ENCODE peak calls at places on chromosomes 1 and 21, in ten cellular contexts. One of them, this sample, is unnamed.

GRCh38 chr1:220189750-220190347 is 82.4 kb downstream of the RAB3GAP2 start:
- DNase-seq in WTC11: no peak
- DNase-seq in Peyer's patch: no peak
- DNase-seq in GM23338: no peak
- DNase-seq in suprapubic skin: no peak
- DNase-seq in AG09309: no peak
- DNase-seq in progenitor cell of endocrine pancreas: no peak
- DNase-seq in astrocyte of the spinal cord: peak
- DNase-seq in mesothelial cell of epicardium: no peak
- DNase-seq in GM12864: no peak
- DNase-seq in this sample: no peak

GRCh38 chr1:10669570-10669969 is 126.9 kb downstream of the CASZ1 start:
- DNase-seq in WTC11: no peak
- DNase-seq in Peyer's patch: no peak
- DNase-seq in GM23338: no peak
- DNase-seq in suprapubic skin: no peak
- DNase-seq in AG09309: no peak
- DNase-seq in progenitor cell of endocrine pancreas: no peak
- DNase-seq in astrocyte of the spinal cord: no peak
- DNase-seq in mesothelial cell of epicardium: no peak
- DNase-seq in GM12864: no peak
- DNase-seq in this sample: no peak

GRCh38 chr1:19738669-19739068 is 61.0 kb downstream of the TMCO4 start:
- DNase-seq in WTC11: no peak
- DNase-seq in Peyer's patch: no peak
- DNase-seq in GM23338: no peak
- DNase-seq in suprapubic skin: no peak
- DNase-seq in AG09309: no peak
- DNase-seq in progenitor cell of endocrine pancreas: no peak
- DNase-seq in astrocyte of the spinal cord: no peak
- DNase-seq in mesothelial cell of epicardium: no peak
- DNase-seq in GM12864: no peak
- DNase-seq in this sample: no peak

GRCh38 chr1:44345187-44345775 is 9.8 kb downstream of the ERI3 start:
- DNase-seq in WTC11: no peak
- DNase-seq in Peyer's patch: no peak
- DNase-seq in GM23338: no peak
- DNase-seq in suprapubic skin: no peak
- DNase-seq in AG09309: no peak
- DNase-seq in progenitor cell of endocrine pancreas: no peak
- DNase-seq in astrocyte of the spinal cord: no peak
- DNase-seq in mesothelial cell of epicardium: no peak
- DNase-seq in GM12864: no peak
- DNase-seq in this sample: no peak

GRCh38 chr21:40331182-40331581 is 463.9 kb downstream of the PCP4 start:
- DNase-seq in WTC11: no peak
- DNase-seq in Peyer's patch: no peak
- DNase-seq in GM23338: no peak
- DNase-seq in suprapubic skin: no peak
- DNase-seq in AG09309: no peak
- DNase-seq in progenitor cell of endocrine pancreas: no peak
- DNase-seq in astrocyte of the spinal cord: no peak
- DNase-seq in mesothelial cell of epicardium: no peak
- DNase-seq in GM12864: no peak
- DNase-seq in this sample: no peak

GRCh38 chr1:22852144-22852543 is 120.5 kb downstream of the LACTBL1 start:
- DNase-seq in WTC11: no peak
- DNase-seq in Peyer's patch: no peak
- DNase-seq in GM23338: no peak
- DNase-seq in suprapubic skin: no peak
- DNase-seq in AG09309: no peak
- DNase-seq in progenitor cell of endocrine pancreas: no peak
- DNase-seq in astrocyte of the spinal cord: no peak
- DNase-seq in mesothelial cell of epicardium: no peak
- DNase-seq in GM12864: no peak
- DNase-seq in this sample: no peak

GRCh38 chr1:57590978-57591377 is 167.1 kb upstream of the DAB1 start:
- DNase-seq in WTC11: peak
- DNase-seq in Peyer's patch: no peak
- DNase-seq in GM23338: peak
- DNase-seq in suprapubic skin: no peak
- DNase-seq in AG09309: no peak
- DNase-seq in progenitor cell of endocrine pancreas: no peak
- DNase-seq in astrocyte of the spinal cord: no peak
- DNase-seq in mesothelial cell of epicardium: no peak
- DNase-seq in GM12864: no peak
- DNase-seq in this sample: no peak

GRCh38 chr1:115408489-115409002 is 70.5 kb upstream of the NGF start:
- DNase-seq in WTC11: no peak
- DNase-seq in Peyer's patch: no peak
- DNase-seq in GM23338: no peak
- DNase-seq in suprapubic skin: no peak
- DNase-seq in AG09309: no peak
- DNase-seq in progenitor cell of endocrine pancreas: no peak
- DNase-seq in astrocyte of the spinal cord: no peak
- DNase-seq in mesothelial cell of epicardium: no peak
- DNase-seq in GM12864: no peak
- DNase-seq in this sample: no peak

GRCh38 chr21:26966360-26966977 is 419 bp downstream of the ADAMTS5 start:
- DNase-seq in WTC11: no peak
- DNase-seq in Peyer's patch: no peak
- DNase-seq in GM23338: peak
- DNase-seq in suprapubic skin: peak
- DNase-seq in AG09309: no peak
- DNase-seq in progenitor cell of endocrine pancreas: no peak
- DNase-seq in astrocyte of the spinal cord: peak
- DNase-seq in mesothelial cell of epicardium: no peak
- DNase-seq in GM12864: no peak
- DNase-seq in this sample: no peak

GRCh38 chr1:199776768-199777497 is 250.6 kb upstream of the NR5A2 start:
- DNase-seq in WTC11: no peak
- DNase-seq in Peyer's patch: no peak
- DNase-seq in GM23338: peak
- DNase-seq in suprapubic skin: no peak
- DNase-seq in AG09309: no peak
- DNase-seq in progenitor cell of endocrine pancreas: no peak
- DNase-seq in astrocyte of the spinal cord: no peak
- DNase-seq in mesothelial cell of epicardium: no peak
- DNase-seq in GM12864: no peak
- DNase-seq in this sample: no peak

GRCh38 chr1:17419626-17420328 is 19.7 kb downstream of the RCC2 start:
- DNase-seq in WTC11: peak
- DNase-seq in Peyer's patch: peak
- DNase-seq in GM23338: peak
- DNase-seq in suprapubic skin: no peak
- DNase-seq in AG09309: no peak
- DNase-seq in progenitor cell of endocrine pancreas: peak
- DNase-seq in astrocyte of the spinal cord: peak
- DNase-seq in mesothelial cell of epicardium: peak
- DNase-seq in GM12864: no peak
- DNase-seq in this sample: peak

GRCh38 chr1:240107058-240107684 is 15.5 kb downstream of the FMN2 start:
- DNase-seq in WTC11: no peak
- DNase-seq in Peyer's patch: no peak
- DNase-seq in GM23338: no peak
- DNase-seq in suprapubic skin: no peak
- DNase-seq in AG09309: no peak
- DNase-seq in progenitor cell of endocrine pancreas: no peak
- DNase-seq in astrocyte of the spinal cord: peak
- DNase-seq in mesothelial cell of epicardium: no peak
- DNase-seq in GM12864: no peak
- DNase-seq in this sample: no peak

GRCh38 chr21:37412603-37413360 is 46.2 kb downstream of the DYRK1A start:
- DNase-seq in WTC11: no peak
- DNase-seq in Peyer's patch: no peak
- DNase-seq in GM23338: no peak
- DNase-seq in suprapubic skin: no peak
- DNase-seq in AG09309: peak
- DNase-seq in progenitor cell of endocrine pancreas: no peak
- DNase-seq in astrocyte of the spinal cord: peak
- DNase-seq in mesothelial cell of epicardium: no peak
- DNase-seq in GM12864: no peak
- DNase-seq in this sample: no peak

GRCh38 chr1:30164693-30165092 is 558.7 kb downstream of the MATN1 start:
- DNase-seq in WTC11: no peak
- DNase-seq in Peyer's patch: no peak
- DNase-seq in GM23338: no peak
- DNase-seq in suprapubic skin: no peak
- DNase-seq in AG09309: no peak
- DNase-seq in progenitor cell of endocrine pancreas: no peak
- DNase-seq in astrocyte of the spinal cord: no peak
- DNase-seq in mesothelial cell of epicardium: no peak
- DNase-seq in GM12864: no peak
- DNase-seq in this sample: no peak

GRCh38 chr1:109914587-109915240 is 4.1 kb downstream of the CSF1 start:
- DNase-seq in WTC11: no peak
- DNase-seq in Peyer's patch: no peak
- DNase-seq in GM23338: no peak
- DNase-seq in suprapubic skin: peak
- DNase-seq in AG09309: peak
- DNase-seq in progenitor cell of endocrine pancreas: no peak
- DNase-seq in astrocyte of the spinal cord: peak
- DNase-seq in mesothelial cell of epicardium: no peak
- DNase-seq in GM12864: no peak
- DNase-seq in this sample: no peak

GRCh38 chr1:109919271-109919670 is 8.6 kb downstream of the CSF1 start:
- DNase-seq in WTC11: no peak
- DNase-seq in Peyer's patch: no peak
- DNase-seq in GM23338: no peak
- DNase-seq in suprapubic skin: no peak
- DNase-seq in AG09309: no peak
- DNase-seq in progenitor cell of endocrine pancreas: no peak
- DNase-seq in astrocyte of the spinal cord: no peak
- DNase-seq in mesothelial cell of epicardium: no peak
- DNase-seq in GM12864: no peak
- DNase-seq in this sample: no peak

GRCh38 chr1:109918671-109919070 is 8.0 kb downstream of the CSF1 start:
- DNase-seq in WTC11: no peak
- DNase-seq in Peyer's patch: no peak
- DNase-seq in GM23338: no peak
- DNase-seq in suprapubic skin: no peak
- DNase-seq in AG09309: no peak
- DNase-seq in progenitor cell of endocrine pancreas: no peak
- DNase-seq in astrocyte of the spinal cord: no peak
- DNase-seq in mesothelial cell of epicardium: no peak
- DNase-seq in GM12864: no peak
- DNase-seq in this sample: no peak

GRCh38 chr1:109917429-109918076 is 6.9 kb downstream of the CSF1 start:
- DNase-seq in WTC11: no peak
- DNase-seq in Peyer's patch: no peak
- DNase-seq in GM23338: no peak
- DNase-seq in suprapubic skin: no peak
- DNase-seq in AG09309: no peak
- DNase-seq in progenitor cell of endocrine pancreas: no peak
- DNase-seq in astrocyte of the spinal cord: no peak
- DNase-seq in mesothelial cell of epicardium: no peak
- DNase-seq in GM12864: no peak
- DNase-seq in this sample: no peak

GRCh38 chr1:109918077-109918606 is 7.5 kb downstream of the CSF1 start:
- DNase-seq in WTC11: no peak
- DNase-seq in Peyer's patch: no peak
- DNase-seq in GM23338: peak
- DNase-seq in suprapubic skin: no peak
- DNase-seq in AG09309: no peak
- DNase-seq in progenitor cell of endocrine pancreas: no peak
- DNase-seq in astrocyte of the spinal cord: no peak
- DNase-seq in mesothelial cell of epicardium: no peak
- DNase-seq in GM12864: no peak
- DNase-seq in this sample: no peak
- TF ChIP-seq CTCF in WTC11: no peak
- TF ChIP-seq CTCF in Peyer's patch: no peak
- TF ChIP-seq CTCF in GM23338: peak
- TF ChIP-seq CTCF in suprapubic skin: no peak
- TF ChIP-seq CTCF in AG09309: no peak
- TF ChIP-seq CTCF in progenitor cell of endocrine pancreas: peak
- TF ChIP-seq CTCF in astrocyte of the spinal cord: peak
- TF ChIP-seq CTCF in mesothelial cell of epicardium: no peak
- TF ChIP-seq CTCF in GM12864: peak
- TF ChIP-seq CTCF in this sample: no peak

GRCh38 chr21:24375201-24375600 is 1232.1 kb downstream of the MRPL39 start:
- DNase-seq in WTC11: peak
- DNase-seq in Peyer's patch: no peak
- DNase-seq in GM23338: peak
- DNase-seq in suprapubic skin: no peak
- DNase-seq in AG09309: no peak
- DNase-seq in progenitor cell of endocrine pancreas: no peak
- DNase-seq in astrocyte of the spinal cord: no peak
- DNase-seq in mesothelial cell of epicardium: no peak
- DNase-seq in GM12864: no peak
- DNase-seq in this sample: no peak
- TF ChIP-seq CTCF in WTC11: no peak
- TF ChIP-seq CTCF in Peyer's patch: no peak
- TF ChIP-seq CTCF in GM23338: peak
- TF ChIP-seq CTCF in suprapubic skin: no peak
- TF ChIP-seq CTCF in AG09309: no peak
- TF ChIP-seq CTCF in progenitor cell of endocrine pancreas: no peak
- TF ChIP-seq CTCF in astrocyte of the spinal cord: no peak
- TF ChIP-seq CTCF in mesothelial cell of epicardium: no peak
- TF ChIP-seq CTCF in GM12864: peak
- TF ChIP-seq CTCF in this sample: no peak

DNA sequence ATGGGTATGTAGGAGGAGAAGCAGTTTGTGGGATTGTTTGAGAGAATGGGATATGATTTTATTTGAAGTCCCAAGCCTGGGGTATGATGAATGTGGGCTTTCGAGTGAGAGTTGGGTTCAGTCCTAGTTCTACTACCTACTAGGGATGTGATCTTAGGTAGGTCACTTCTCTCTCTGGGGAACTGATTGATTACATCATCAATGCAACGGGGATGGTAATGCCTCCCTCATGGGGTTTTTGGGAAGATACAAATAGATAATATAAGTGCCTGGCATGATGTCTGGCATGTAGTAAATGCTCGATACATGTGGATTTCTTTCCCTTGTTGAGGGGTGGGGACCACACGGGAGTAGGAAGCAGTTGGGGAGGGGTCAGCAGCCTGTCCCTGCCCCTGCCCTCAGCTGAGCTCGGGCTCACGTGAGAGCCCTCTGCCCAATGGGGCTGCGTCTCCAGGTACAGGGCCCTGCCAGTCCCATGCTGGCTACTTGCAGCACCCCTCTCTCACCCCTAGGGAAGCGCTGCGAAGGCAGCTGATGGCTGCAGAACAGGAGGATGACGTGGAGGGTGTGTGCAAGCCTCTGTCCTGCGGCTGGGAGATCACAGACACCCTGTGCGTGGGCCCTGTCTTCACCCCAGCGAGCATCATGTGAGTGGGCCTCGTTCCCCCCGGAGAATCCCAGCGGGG is 38.7 kb downstream of the AZIN2 start:
- DNase-seq in WTC11: peak
- DNase-seq in Peyer's patch: no peak
- DNase-seq in GM23338: peak
- DNase-seq in suprapubic skin: no peak
- DNase-seq in AG09309: no peak
- DNase-seq in progenitor cell of endocrine pancreas: no peak
- DNase-seq in astrocyte of the spinal cord: no peak
- DNase-seq in mesothelial cell of epicardium: no peak
- DNase-seq in GM12864: peak
- DNase-seq in this sample: no peak
- TF ChIP-seq CTCF in WTC11: no peak
- TF ChIP-seq CTCF in Peyer's patch: no peak
- TF ChIP-seq CTCF in GM23338: peak
- TF ChIP-seq CTCF in suprapubic skin: no peak
- TF ChIP-seq CTCF in AG09309: no peak
- TF ChIP-seq CTCF in progenitor cell of endocrine pancreas: peak
- TF ChIP-seq CTCF in astrocyte of the spinal cord: peak
- TF ChIP-seq CTCF in mesothelial cell of epicardium: no peak
- TF ChIP-seq CTCF in GM12864: peak
- TF ChIP-seq CTCF in this sample: no peak

GRCh38 chr21:31498985-31499384 is 154.9 kb upstream of the TIAM1 start:
- DNase-seq in WTC11: no peak
- DNase-seq in Peyer's patch: no peak
- DNase-seq in GM23338: peak
- DNase-seq in suprapubic skin: no peak
- DNase-seq in AG09309: no peak
- DNase-seq in progenitor cell of endocrine pancreas: no peak
- DNase-seq in astrocyte of the spinal cord: no peak
- DNase-seq in mesothelial cell of epicardium: no peak
- DNase-seq in GM12864: no peak
- DNase-seq in this sample: no peak
- TF ChIP-seq CTCF in WTC11: no peak
- TF ChIP-seq CTCF in Peyer's patch: no peak
- TF ChIP-seq CTCF in GM23338: no peak
- TF ChIP-seq CTCF in suprapubic skin: no peak
- TF ChIP-seq CTCF in AG09309: no peak
- TF ChIP-seq CTCF in progenitor cell of endocrine pancreas: no peak
- TF ChIP-seq CTCF in astrocyte of the spinal cord: no peak
- TF ChIP-seq CTCF in mesothelial cell of epicardium: no peak
- TF ChIP-seq CTCF in GM12864: peak
- TF ChIP-seq CTCF in this sample: no peak